ENCODE peak calls at places on chromosomes 13 and 19, in six cellular contexts. One of them, this sample, is unnamed.

GRCh38 chr19:5251096-5252065 is 89.2 kb downstream of the PTPRS start:
- DNase-seq in activated naive CD4-positive, alpha-beta T cell treated with anti-CD3 and anti-CD28 coated beads, Interleukin-2, amount 10 ng/mL, durations not matched to agents 7 days and 5 days: no peak
- DNase-seq in Right ventricle myocardium superior: no peak
- DNase-seq in right cardiac atrium: no peak
- DNase-seq in AG10803: no peak
- DNase-seq in RWPE2: no peak
- DNase-seq in this sample: no peak

GRCh38 chr13:35198821-35199220 is 256.8 kb downstream of the NBEA start:
- DNase-seq in activated naive CD4-positive, alpha-beta T cell treated with anti-CD3 and anti-CD28 coated beads, Interleukin-2, amount 10 ng/mL, durations not matched to agents 7 days and 5 days: no peak
- DNase-seq in AG10803: no peak
- DNase-seq in RWPE2: no peak
- DNase-seq in Right ventricle myocardium superior: no peak
- DNase-seq in right cardiac atrium: no peak
- DNase-seq in this sample: no peak

GRCh38 chr19:42270346-42271044 is 1.4 kb downstream of the CIC start:
- DNase-seq in AG10803: peak
- DNase-seq in Right ventricle myocardium superior: peak
- DNase-seq in activated naive CD4-positive, alpha-beta T cell treated with anti-CD3 and anti-CD28 coated beads, Interleukin-2, amount 10 ng/mL, durations not matched to agents 7 days and 5 days: peak
- DNase-seq in RWPE2: peak
- DNase-seq in right cardiac atrium: peak
- DNase-seq in this sample: peak

GRCh38 chr19:29616541-29616940 is 10.5 kb downstream of the POP4 start:
- DNase-seq in activated naive CD4-positive, alpha-beta T cell treated with anti-CD3 and anti-CD28 coated beads, Interleukin-2, amount 10 ng/mL, durations not matched to agents 7 days and 5 days: no peak
- DNase-seq in Right ventricle myocardium superior: no peak
- DNase-seq in right cardiac atrium: no peak
- DNase-seq in AG10803: no peak
- DNase-seq in RWPE2: no peak
- DNase-seq in this sample: no peak

GRCh38 chr13:107650081-107650701 is 565.1 kb downstream of the LIG4 start:
- DNase-seq in Right ventricle myocardium superior: peak
- DNase-seq in activated naive CD4-positive, alpha-beta T cell treated with anti-CD3 and anti-CD28 coated beads, Interleukin-2, amount 10 ng/mL, durations not matched to agents 7 days and 5 days: peak
- DNase-seq in RWPE2: no peak
- DNase-seq in AG10803: peak
- DNase-seq in right cardiac atrium: peak
- DNase-seq in this sample: peak

GRCh38 chr13:43983373-43983772 is 103.7 kb downstream of the LACC1 start:
- DNase-seq in RWPE2: no peak
- DNase-seq in right cardiac atrium: no peak
- DNase-seq in AG10803: no peak
- DNase-seq in activated naive CD4-positive, alpha-beta T cell treated with anti-CD3 and anti-CD28 coated beads, Interleukin-2, amount 10 ng/mL, durations not matched to agents 7 days and 5 days: no peak
- DNase-seq in Right ventricle myocardium superior: no peak
- DNase-seq in this sample: no peak

GRCh38 chr13:49791214-49791752 is 1.2 kb downstream of the KPNA3 start:
- DNase-seq in AG10803: peak
- DNase-seq in activated naive CD4-positive, alpha-beta T cell treated with anti-CD3 and anti-CD28 coated beads, Interleukin-2, amount 10 ng/mL, durations not matched to agents 7 days and 5 days: peak
- DNase-seq in RWPE2: no peak
- DNase-seq in right cardiac atrium: no peak
- DNase-seq in Right ventricle myocardium superior: no peak
- DNase-seq in this sample: no peak

GRCh38 chr19:49188626-49189200 is 31.1 kb downstream of the TRPM4 start:
- DNase-seq in right cardiac atrium: no peak
- DNase-seq in RWPE2: no peak
- DNase-seq in Right ventricle myocardium superior: no peak
- DNase-seq in activated naive CD4-positive, alpha-beta T cell treated with anti-CD3 and anti-CD28 coated beads, Interleukin-2, amount 10 ng/mL, durations not matched to agents 7 days and 5 days: no peak
- DNase-seq in AG10803: no peak
- DNase-seq in this sample: no peak

GRCh38 chr19:45528744-45529453 is 21.6 kb downstream of the VASP start:
- DNase-seq in right cardiac atrium: no peak
- DNase-seq in activated naive CD4-positive, alpha-beta T cell treated with anti-CD3 and anti-CD28 coated beads, Interleukin-2, amount 10 ng/mL, durations not matched to agents 7 days and 5 days: no peak
- DNase-seq in AG10803: no peak
- DNase-seq in RWPE2: peak
- DNase-seq in Right ventricle myocardium superior: no peak
- DNase-seq in this sample: no peak

GRCh38 chr13:109215377-109215776 is 571.0 kb downstream of the IRS2 start:
- DNase-seq in activated naive CD4-positive, alpha-beta T cell treated with anti-CD3 and anti-CD28 coated beads, Interleukin-2, amount 10 ng/mL, durations not matched to agents 7 days and 5 days: no peak
- DNase-seq in RWPE2: no peak
- DNase-seq in Right ventricle myocardium superior: no peak
- DNase-seq in AG10803: no peak
- DNase-seq in right cardiac atrium: no peak
- DNase-seq in this sample: no peak

GRCh38 chr19:13727798-13728197 is 36.5 kb upstream of the MRI1 start:
- DNase-seq in AG10803: peak
- DNase-seq in right cardiac atrium: no peak
- DNase-seq in activated naive CD4-positive, alpha-beta T cell treated with anti-CD3 and anti-CD28 coated beads, Interleukin-2, amount 10 ng/mL, durations not matched to agents 7 days and 5 days: no peak
- DNase-seq in RWPE2: no peak
- DNase-seq in Right ventricle myocardium superior: no peak
- DNase-seq in this sample: no peak

This sample was measured in left cardiac atrium.